ENCODE peak calls at places on chromosomes 7 and 10, in ten cellular contexts. B, N, S, T, E, W, O, V, Q and L are unnamed samples.

GRCh38 chr10:7717767-7718166 is 14.7 kb downstream of the ITIH2 start:
- DNase-seq in B (no peak), N (no peak), S (no peak), T (no peak), E (no peak), W (no peak), O (no peak), V (no peak), Q (no peak), L (no peak)

GRCh38 chr7:73827568-73828106 is 3.2 kb upstream of the CLDN4 start:
- DNase-seq in B (no peak), N (peak), S (no peak), T (no peak), E (no peak), W (no peak), O (no peak), V (no peak), Q (no peak), L (no peak)

GRCh38 chr10:119207713-119208552 is 562 bp downstream of the GRK5 start:
- DNase-seq in B (peak), N (no peak), S (peak), T (peak), E (peak), W (peak), O (no peak), V (no peak), Q (peak), L (no peak)

GRCh38 chr10:4720463-4720862 is 105.5 kb upstream of the AKR1E2 start:
- DNase-seq in B (no peak), N (no peak), S (peak), T (no peak), E (no peak), W (peak), O (no peak), V (no peak), Q (no peak), L (no peak)

GRCh38 chr10:87534173-87534858 is 29.6 kb downstream of the MINPP1 start:
- DNase-seq in B (no peak), N (no peak), S (no peak), T (no peak), E (no peak), W (no peak), O (no peak), V (no peak), Q (peak), L (no peak)

GRCh38 chr10:13337128-13337826 is 10.8 kb downstream of the SEPHS1 start:
- DNase-seq in B (no peak), N (no peak), S (no peak), T (no peak), E (no peak), W (no peak), O (no peak), V (no peak), Q (peak), L (no peak)

GRCh38 chr10:5590816-5591215 is 66.1 kb downstream of the CALML3 start:
- DNase-seq in B (no peak), N (no peak), S (no peak), T (no peak), E (no peak), W (no peak), O (no peak), V (no peak), Q (no peak), L (no peak)

GRCh38 chr7:37118029-37118428 is 330.6 kb downstream of the ELMO1 start:
- DNase-seq in B (peak), N (peak), S (no peak), T (no peak), E (no peak), W (no peak), O (no peak), V (no peak), Q (no peak), L (no peak)

GRCh38 chr10:119135517-119135890 is 30.0 kb downstream of the SFXN4 start:
- DNase-seq in B (no peak), N (no peak), S (peak), T (no peak), E (no peak), W (peak), O (no peak), V (no peak), Q (no peak), L (no peak)

GRCh38 chr10:126247454-126247975 is 140.8 kb downstream of the ADAM12 start:
- DNase-seq in B (no peak), N (no peak), S (peak), T (no peak), E (peak), W (peak), O (no peak), V (no peak), Q (no peak), L (no peak)

GRCh38 chr7:79668292-79668691 is 214.8 kb upstream of the MAGI2 start:
- DNase-seq in B (no peak), N (no peak), S (peak), T (no peak), E (no peak), W (peak), O (no peak), V (no peak), Q (no peak), L (no peak)

GRCh38 chr7:80240265-80241025 is 105.8 kb downstream of the GNAI1 start:
- DNase-seq in B (no peak), N (no peak), S (peak), T (no peak), E (peak), W (no peak), O (no peak), V (no peak), Q (no peak), L (no peak)

GRCh38 chr10:5196613-5197234 is at the start of gene AKR1C4:
- DNase-seq in B (no peak), N (no peak), S (no peak), T (no peak), E (peak), W (no peak), O (no peak), V (no peak), Q (no peak), L (no peak)

GRCh38 chr10:7192831-7193348 is 217.9 kb downstream of the SFMBT2 start:
- DNase-seq in B (no peak), N (no peak), S (no peak), T (peak), E (no peak), W (no peak), O (no peak), V (no peak), Q (no peak), L (no peak)

GRCh38 chr7:27189560-27190283 is 4.7 kb upstream of the HOXA11 start:
- DNase-seq in B (no peak), N (no peak), S (no peak), T (no peak), E (no peak), W (no peak), O (no peak), V (no peak), Q (no peak), L (no peak)

GRCh38 chr7:75033826-75034225 is 39.8 kb downstream of the RCC1L start:
- DNase-seq in B (no peak), N (no peak), S (no peak), T (no peak), E (no peak), W (no peak), O (no peak), V (no peak), Q (no peak), L (no peak)

GRCh38 chr7:87960244-87960643 is 26.2 kb downstream of the ADAM22 start:
- DNase-seq in B (no peak), N (no peak), S (no peak), T (no peak), E (no peak), W (no peak), O (no peak), V (no peak), Q (no peak), L (no peak)